ENCODE peak calls at places on chromosomes 2 and 18, in six cellular contexts. I is right lobe of liver, U is psoas muscle, O is ovary, Z is breast epithelium, R is lower lobe of right lung. V is an unnamed sample. For H3K9me3, the result is how much of the 10 kb centered on the place peaks cover.

GRCh38 chr2:39490586-39490985 is 53.5 kb upstream of the MAP4K3 start:
- DNase-seq in I (no peak), U (no peak), O (no peak), Z (no peak), R (no peak), V (no peak)

GRCh38 chr18:70195852-70196434 is 9.5 kb downstream of the RTTN start:
- DNase-seq in I (no peak), U (no peak), O (no peak), Z (no peak), R (no peak), V (no peak)

GRCh38 chr18:3238742-3239141 is 8.9 kb upstream of the MYL12A start:
- DNase-seq in I (no peak), U (no peak), O (no peak), Z (no peak), R (no peak), V (no peak)

GRCh38 chr2:109655287-109655686 is 41.1 kb downstream of the SOWAHC start:
- DNase-seq in I (no peak), U (no peak), O (no peak), Z (no peak), R (no peak), V (no peak)

GRCh38 chr18:29779096-29779495 is 1263.4 kb downstream of the DSC3 start:
- DNase-seq in I (no peak), U (no peak), O (no peak), Z (no peak), R (no peak), V (no peak)

GRCh38 chr18:7740815-7741214 is 173.7 kb downstream of the PTPRM start:
- DNase-seq in I (no peak), U (no peak), O (no peak), Z (no peak), R (no peak), V (no peak)

GRCh38 chr2:86791574-86791973 is 861 bp upstream of the CD8A start:
- DNase-seq in I (no peak), U (no peak), O (no peak), Z (no peak), R (peak), V (no peak)

GRCh38 chr18:49725809-49726514 is 87.4 kb downstream of the ACAA2 start:
- DNase-seq in I (peak), U (peak), O (peak), Z (no peak), R (no peak), V (no peak)

GRCh38 chr2:43300781-43301586 is 74.6 kb upstream of the ZFP36L2 start:
- DNase-seq in I (peak), U (no peak), O (peak), Z (no peak), R (no peak), V (no peak)

GRCh38 chr2:64837116-64837704 is 152.0 kb upstream of the SLC1A4 start:
- DNase-seq in I (no peak), U (no peak), O (peak), Z (no peak), R (no peak), V (no peak)

GRCh38 chr2:182682210-182682609 is 33.8 kb upstream of the DNAJC10 start:
- DNase-seq in I (no peak), U (no peak), O (no peak), Z (no peak), R (no peak), V (no peak)

GRCh38 chr2:233118601-233119000 is 58.5 kb downstream of the INPP5D start:
- DNase-seq in I (no peak), U (no peak), O (no peak), Z (no peak), R (no peak), V (no peak)

GRCh38 chr2:180999274-180999964 is 19.0 kb downstream of the UBE2E3 start:
- DNase-seq in I (no peak), U (no peak), O (no peak), Z (no peak), R (no peak), V (no peak)

GRCh38 chr2:151114934-151115333 is 146.7 kb downstream of the RBM43 start:
- DNase-seq in I (no peak), U (no peak), O (no peak), Z (no peak), R (no peak), V (no peak)

GRCh38 chr18:59021500-59021899 is 118.2 kb upstream of the SEC11C start:
- DNase-seq in I (peak), U (peak), O (no peak), Z (peak), R (no peak), V (no peak)

GRCh38 chr2:10191554-10191953 is 69.0 kb downstream of the RRM2 start:
- DNase-seq in I (no peak), U (no peak), O (no peak), Z (no peak), R (no peak), V (no peak)

GRCh38 chr2:216023055-216023648 is 9.8 kb upstream of the MREG start:
- DNase-seq in I (no peak), U (no peak), O (no peak), Z (no peak), R (no peak), V (no peak)

GRCh38 chr2:121356058-121356640 is 71.1 kb upstream of the TFCP2L1 start:
- DNase-seq in I (no peak), U (no peak), O (no peak), Z (peak), R (no peak), V (no peak)

GRCh38 chr2:158602027-158602426 is 145.3 kb downstream of the PKP4 start:
- DNase-seq in I (no peak), U (no peak), O (no peak), Z (no peak), R (no peak), V (no peak)

GRCh38 chr2:117875786-117876185 is 61.3 kb downstream of the DDX18 start:
- DNase-seq in I (no peak), U (no peak), O (no peak), Z (no peak), R (no peak), V (no peak)

GRCh38 chr2:88590998-88591613 is 36.2 kb downstream of the EIF2AK3 start:
- DNase-seq in I (no peak), U (no peak), O (peak), Z (no peak), R (no peak), V (no peak)

GRCh38 chr2:233938676-233939370 is 21.6 kb downstream of the TRPM8 start:
- DNase-seq in I (peak), U (no peak), O (no peak), Z (no peak), R (no peak), V (no peak)

DNA sequence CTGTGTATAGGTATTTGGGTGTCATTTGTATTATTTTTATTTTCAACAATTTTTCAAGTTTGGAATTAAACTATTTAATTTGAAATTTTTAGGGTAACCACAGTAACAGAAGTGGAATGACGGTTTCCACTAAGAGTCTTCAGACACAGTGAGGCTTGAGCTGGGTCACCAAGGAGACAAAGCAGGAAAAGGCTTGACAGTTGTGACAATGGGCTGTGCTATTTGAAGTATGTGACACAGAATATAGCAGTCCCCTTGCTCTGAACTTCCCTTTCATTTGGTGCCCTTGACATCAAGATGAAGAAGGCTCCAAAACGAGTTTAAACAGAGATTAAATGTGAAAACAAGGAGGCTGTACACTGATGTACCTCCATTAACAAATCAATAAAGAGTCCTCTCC is 265.4 kb upstream of the DLGAP1 start:
- DNase-seq in I (no peak), U (no peak), O (no peak), Z (no peak), R (no peak), V (no peak)
- H3K27ac ChIP-seq in I (no peak), U (no peak), O (no peak), Z (no peak), R (no peak), V (no peak)

DNA sequence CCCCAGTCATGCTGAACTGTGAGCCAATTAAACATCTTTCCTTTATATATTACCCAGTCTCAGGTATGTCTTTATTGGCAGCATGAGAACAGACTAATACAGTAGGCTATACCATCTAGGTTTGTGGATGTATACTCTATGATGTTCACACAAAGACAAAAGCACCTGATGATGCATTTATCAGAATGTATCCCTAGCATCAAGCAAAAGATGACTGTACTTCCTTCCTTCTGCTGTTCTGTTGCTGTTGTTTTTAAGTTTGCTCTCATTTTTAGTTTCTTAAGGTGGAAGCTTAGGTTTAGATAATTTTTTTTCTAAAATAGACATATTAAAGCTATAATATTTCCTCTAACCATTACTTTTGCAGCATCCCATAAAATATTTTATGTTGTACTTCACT is 12.4 kb downstream of the ZSCAN30 start:
- DNase-seq in I (no peak), U (no peak), O (no peak), Z (no peak), R (no peak), V (no peak)
- H3K9me3 ChIP-seq in I (under half), U (under half), O (under half), Z (under half), R (under half), V (under half)

GRCh38 chr2:12469053-12469625 is 247.6 kb upstream of the TRIB2 start:
- DNase-seq in I (no peak), U (no peak), O (no peak), Z (no peak), R (no peak), V (no peak)

GRCh38 chr2:12465631-12466135 is 251.1 kb upstream of the TRIB2 start:
- DNase-seq in I (no peak), U (no peak), O (peak), Z (no peak), R (no peak), V (no peak)

GRCh38 chr2:12463189-12463588 is 253.5 kb upstream of the TRIB2 start:
- DNase-seq in I (no peak), U (no peak), O (no peak), Z (no peak), R (no peak), V (no peak)

DNA sequence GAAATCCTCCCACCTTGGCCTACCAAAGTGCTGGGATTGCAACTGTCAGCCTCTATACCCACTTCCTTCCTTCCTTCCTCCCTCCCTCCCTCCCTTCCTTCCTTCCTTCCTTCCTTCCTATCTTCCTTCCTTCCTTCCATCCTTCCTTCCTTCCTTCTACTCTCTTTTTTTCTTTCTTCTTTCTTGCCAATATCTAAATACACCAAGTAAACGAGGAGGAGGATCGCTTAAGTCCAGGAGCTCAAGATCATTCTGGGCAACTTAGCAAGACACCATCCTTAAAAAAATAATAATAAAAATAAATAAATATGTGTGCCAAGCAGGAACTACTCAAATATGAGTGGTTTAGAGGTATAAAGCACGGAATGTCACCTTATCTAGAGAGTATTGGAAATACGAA is 249.4 kb upstream of the TRIB2 start:
- DNase-seq in I (no peak), U (no peak), O (no peak), Z (no peak), R (no peak), V (no peak)
- TF ChIP-seq CTCF in I (no peak), U (no peak), O (no peak), Z (no peak), R (no peak), V (no peak)

GRCh38 chr2:204407209-204408070 is 137.8 kb upstream of the PARD3B start:
- DNase-seq in I (peak), U (no peak), O (no peak), Z (no peak), R (no peak), V (no peak)
- H3K27ac ChIP-seq in I (no peak), U (no peak), O (no peak), Z (no peak), R (no peak), V (no peak)

DNA sequence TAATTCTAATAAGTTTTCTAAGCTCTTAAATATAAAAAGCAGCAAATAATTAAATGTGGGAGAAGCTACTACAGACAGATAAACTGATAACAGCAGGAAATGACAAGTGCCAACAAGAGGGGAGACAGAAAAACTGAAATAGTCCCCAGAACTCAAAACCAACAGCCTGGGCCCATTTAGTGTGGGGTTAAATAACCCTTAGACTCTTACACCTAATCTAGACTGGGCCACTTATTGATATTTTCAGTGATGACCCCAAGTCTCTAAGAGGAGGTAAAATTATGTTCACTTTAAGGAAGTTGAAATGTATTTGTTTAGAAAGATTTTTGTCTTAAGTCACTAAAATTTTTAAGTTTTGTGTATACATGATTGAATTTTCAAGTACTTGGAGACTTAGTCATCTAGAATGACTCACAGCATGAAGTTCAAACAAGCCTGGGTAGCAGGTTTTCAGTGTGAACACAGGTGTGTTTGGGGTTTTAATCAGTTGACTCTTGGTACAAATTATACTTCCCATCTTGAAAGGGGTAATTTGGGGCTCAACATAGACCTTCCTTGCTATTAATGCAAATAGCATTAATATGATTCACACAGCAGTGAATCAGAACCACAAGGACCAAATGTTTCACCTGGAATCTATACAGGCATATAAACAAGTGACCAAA is 54.9 kb upstream of the MYO3B start:
- DNase-seq in I (no peak), U (no peak), O (no peak), Z (no peak), R (no peak), V (no peak)
- H3K9me3 ChIP-seq in I (under half), U (under half), O (under half), Z (under half), R (under half), V (under half)

V was measured in kidney.